ENCODE peak calls at places on chromosomes 5 and 9, in seven cellular contexts. G is HepG2, M is HCT116, K is H1, D is K562, Z is NT2/D1, L is GM12878. U is an unnamed sample.

GRCh38 chr9:123002754-123003153 is 30.7 kb upstream of the GPR21 start:
- DNase-seq in L (no peak), K (no peak), Z (no peak), M (no peak), G (no peak), D (no peak), U (no peak)

GRCh38 chr9:104608336-104608735 is 2.9 kb upstream of the OR13C2 start:
- DNase-seq in Z (no peak), K (no peak), M (no peak), G (no peak), L (no peak), D (no peak), U (no peak)

GRCh38 chr5:158832096-158832495 is 267.6 kb downstream of the EBF1 start:
- DNase-seq in M (no peak), K (no peak), Z (no peak), L (no peak), D (no peak), G (no peak), U (no peak)

GRCh38 chr5:52598954-52599353 is 188.8 kb upstream of the ITGA1 start:
- DNase-seq in Z (no peak), G (no peak), D (no peak), K (no peak), M (no peak), L (no peak), U (no peak)

GRCh38 chr9:22580788-22581187 is 134.2 kb downstream of the DMRTA1 start:
- DNase-seq in G (no peak), Z (no peak), M (no peak), L (no peak), D (no peak), K (no peak), U (no peak)

GRCh38 chr9:17116400-17116837 is 18.4 kb upstream of the CNTLN start:
- DNase-seq in D (no peak), Z (peak), K (no peak), G (peak), L (no peak), M (peak), U (peak)

GRCh38 chr5:123508441-123508840 is 3.5 kb upstream of the CSNK1G3 start:
- DNase-seq in G (no peak), M (no peak), L (no peak), K (no peak), Z (no peak), D (no peak), U (no peak)

GRCh38 chr5:36177715-36178556 is 26.0 kb downstream of the SKP2 start:
- DNase-seq in K (no peak), D (peak), L (no peak), M (peak), G (peak), Z (no peak), U (peak)

GRCh38 chr5:27038476-27038875 is at the start of gene CDH9:
- DNase-seq in D (no peak), K (no peak), Z (no peak), G (no peak), M (no peak), L (no peak), U (no peak)

GRCh38 chr5:178796165-178796945 is 63.4 kb upstream of the ZNF354B start:
- DNase-seq in G (no peak), K (no peak), Z (no peak), M (no peak), L (no peak), D (no peak), U (no peak)

GRCh38 chr9:97788763-97789663 is 64.0 kb upstream of the FOXE1 start:
- DNase-seq in L (no peak), G (peak), D (no peak), M (no peak), Z (no peak), K (no peak), U (no peak)

GRCh38 chr5:154278172-154278571 is 87.6 kb downstream of the GALNT10 start:
- DNase-seq in K (no peak), Z (no peak), L (no peak), D (no peak), M (no peak), G (no peak), U (no peak)

GRCh38 chr5:1032011-1032410 is 23.4 kb downstream of the NKD2 start:
- DNase-seq in G (no peak), L (no peak), M (no peak), D (no peak), Z (no peak), K (no peak), U (peak)

GRCh38 chr5:170315154-170315553 is 17.6 kb upstream of the LCP2 start:
- DNase-seq in Z (no peak), D (no peak), M (no peak), L (no peak), K (no peak), G (no peak), U (no peak)

GRCh38 chr9:121827251-121827967 is 176.0 kb downstream of the DAB2IP start:
- DNase-seq in G (no peak), K (no peak), D (no peak), Z (no peak), M (no peak), L (no peak), U (no peak)

GRCh38 chr9:4293293-4293931 is 6.5 kb downstream of the GLIS3 start:
- DNase-seq in Z (no peak), G (no peak), L (no peak), D (no peak), K (no peak), M (peak), U (no peak)

GRCh38 chr5:176738851-176739250 is 71.5 kb upstream of the UNC5A start:
- DNase-seq in Z (no peak), L (no peak), G (no peak), K (no peak), M (no peak), D (no peak), U (peak)

GRCh38 chr9:27086818-27087680 is 22.0 kb upstream of the TEK start:
- DNase-seq in L (no peak), G (no peak), M (no peak), Z (no peak), D (no peak), K (no peak), U (no peak)

GRCh38 chr5:67047180-67047579 is 149.4 kb downstream of the CD180 start:
- DNase-seq in D (no peak), L (no peak), Z (no peak), K (no peak), M (no peak), G (no peak), U (peak)

GRCh38 chr5:23208959-23209431 is 298.4 kb upstream of the PRDM9 start:
- DNase-seq in M (no peak), Z (peak), K (peak), D (peak), L (peak), G (peak), U (peak)

GRCh38 chr5:41925555-41925946 is 470 bp downstream of the FBXO4 start:
- DNase-seq in G (peak), M (no peak), Z (no peak), K (no peak), L (no peak), D (peak), U (no peak)

GRCh38 chr5:3249401-3249800 is 346.2 kb upstream of the IRX1 start:
- DNase-seq in K (no peak), Z (no peak), L (no peak), G (peak), D (no peak), M (no peak), U (no peak)

GRCh38 chr5:1507016-1507375 is 16.8 kb downstream of the LPCAT1 start:
- DNase-seq in Z (no peak), L (no peak), K (no peak), G (no peak), D (no peak), M (no peak), U (no peak)

GRCh38 chr9:32524558-32525461 is 1.2 kb downstream of the RIGI start:
- DNase-seq in M (no peak), Z (no peak), G (peak), L (peak), D (no peak), K (no peak), U (no peak)

GRCh38 chr5:176889321-176890280 is 9.5 kb downstream of the HK3 start:
- DNase-seq in K (no peak), L (no peak), Z (no peak), M (no peak), G (no peak), D (no peak), U (peak)

GRCh38 chr5:34410411-34411139 is 245.6 kb upstream of the RAI14 start:
- DNase-seq in D (no peak), G (no peak), K (peak), Z (no peak), M (no peak), L (no peak), U (no peak)

GRCh38 chr9:134936021-134936761 is 18.5 kb upstream of the FCN1 start:
- DNase-seq in Z (no peak), K (no peak), M (no peak), G (no peak), L (no peak), D (peak), U (no peak)

GRCh38 chr9:37035472-37036236 is 1.6 kb upstream of the PAX5 start:
- DNase-seq in M (no peak), D (no peak), G (no peak), L (no peak), K (no peak), Z (no peak), U (peak)

GRCh38 chr9:121537283-121537682 is 37.6 kb upstream of the GGTA1 start:
- DNase-seq in M (no peak), K (no peak), Z (no peak), L (no peak), D (no peak), G (no peak), U (no peak)

GRCh38 chr5:163383754-163384153 is 53.6 kb upstream of the CCNG1 start:
- DNase-seq in Z (no peak), D (no peak), L (no peak), K (no peak), M (no peak), G (no peak), U (no peak)

GRCh38 chr5:122019936-122020590 is 58.0 kb downstream of the LOX start:
- DNase-seq in G (no peak), K (no peak), D (no peak), L (no peak), Z (no peak), M (no peak), U (no peak)

GRCh38 chr5:118614701-118615475 is 373.5 kb downstream of the DTWD2 start:
- DNase-seq in L (no peak), K (no peak), M (no peak), G (no peak), Z (no peak), D (no peak), U (no peak)

GRCh38 chr9:99778308-99778707 is 43.4 kb upstream of the NR4A3 start:
- DNase-seq in G (no peak), D (no peak), Z (no peak), M (peak), K (no peak), L (no peak), U (no peak)

GRCh38 chr5:96275051-96275450 is 158.0 kb downstream of the PCSK1 start:
- DNase-seq in M (no peak), K (no peak), L (no peak), G (no peak), Z (no peak), D (no peak), U (no peak)

GRCh38 chr5:166062092-166062491 is 2229.4 kb upstream of the WWC1 start:
- DNase-seq in M (no peak), L (no peak), Z (no peak), G (no peak), K (no peak), D (no peak), U (no peak)

GRCh38 chr9:111944467-111944866 is 47.9 kb downstream of the UGCG start:
- DNase-seq in M (no peak), L (no peak), K (no peak), D (no peak), Z (no peak), G (no peak), U (no peak)

GRCh38 chr9:85586684-85587083 is 155.1 kb downstream of the AGTPBP1 start:
- DNase-seq in L (no peak), D (no peak), K (no peak), G (peak), Z (no peak), M (no peak), U (no peak)

GRCh38 chr9:81632599-81632998 is 56.7 kb downstream of the TLE1 start:
- DNase-seq in M (no peak), K (no peak), G (no peak), L (no peak), Z (no peak), D (no peak), U (no peak)

GRCh38 chr5:157130933-157131332 is 11.7 kb downstream of the MED7 start:
- DNase-seq in Z (no peak), K (no peak), G (no peak), M (no peak), L (no peak), D (peak), U (peak)
- TF ChIP-seq YY1 in Z (no peak), K (no peak), G (no peak), M (no peak), L (no peak), D (no peak), U (no peak)

GRCh38 chr9:133499130-133499891 is 20.4 kb upstream of the SLC2A6 start:
- DNase-seq in K (no peak), D (no peak), L (no peak), G (peak), M (no peak), Z (no peak), U (no peak)
- TF ChIP-seq YY1 in K (no peak), D (no peak), L (no peak), G (no peak), M (no peak), Z (no peak), U (no peak)

GRCh38 chr5:107380654-107381053 is 290.1 kb downstream of the EFNA5 start:
- DNase-seq in K (no peak), G (no peak), L (no peak), D (no peak), Z (no peak), M (no peak), U (no peak)

GRCh38 chr5:107385701-107386100 is 285.0 kb downstream of the EFNA5 start:
- DNase-seq in D (no peak), L (no peak), M (no peak), Z (no peak), K (no peak), G (no peak), U (no peak)

GRCh38 chr5:107384256-107384655 is 286.5 kb downstream of the EFNA5 start:
- DNase-seq in L (no peak), Z (no peak), M (no peak), K (no peak), G (no peak), D (no peak), U (no peak)

GRCh38 chr5:107381189-107381856 is 289.4 kb downstream of the EFNA5 start:
- DNase-seq in M (peak), L (no peak), Z (no peak), D (no peak), G (peak), K (no peak), U (no peak)

GRCh38 chr5:107383414-107383813 is 287.3 kb downstream of the EFNA5 start:
- DNase-seq in M (no peak), D (no peak), K (no peak), Z (no peak), L (no peak), G (no peak), U (no peak)
- TF ChIP-seq YY1 in M (no peak), D (no peak), K (no peak), Z (no peak), L (no peak), G (no peak), U (no peak)

GRCh38 chr9:116275418-116276295 is 122.1 kb downstream of the PAPPA start:
- DNase-seq in D (no peak), Z (no peak), M (no peak), G (no peak), K (no peak), L (no peak), U (no peak)
- TF ChIP-seq YY1 in D (no peak), Z (no peak), M (no peak), G (no peak), K (no peak), L (no peak), U (no peak)

GRCh38 chr5:81091199-81091598 is 131.0 kb downstream of the RASGRF2 start:
- DNase-seq in K (no peak), D (no peak), Z (no peak), G (no peak), M (no peak), L (no peak), U (no peak)
- TF ChIP-seq YY1 in K (no peak), D (no peak), Z (no peak), G (no peak), M (no peak), L (no peak), U (no peak)

DNA sequence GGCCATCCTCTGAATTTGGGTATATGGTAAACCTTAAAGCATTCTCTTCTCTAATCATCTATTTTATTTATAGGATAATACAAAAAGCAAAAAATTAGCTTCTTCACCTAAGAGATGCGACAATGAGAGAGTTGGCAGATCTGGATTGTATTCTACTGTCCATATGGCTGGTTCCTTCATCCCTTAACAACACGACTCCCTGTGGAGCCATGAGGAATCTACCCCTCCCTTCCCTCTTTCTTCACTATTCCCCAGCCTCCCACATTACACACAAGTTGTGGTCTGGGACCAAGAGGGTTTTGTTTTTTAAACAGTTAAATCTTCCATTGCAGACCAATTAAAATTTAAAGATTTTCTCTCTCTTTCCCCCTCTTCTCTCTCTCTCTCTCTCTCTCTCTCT is 294.7 kb downstream of the SLIT3 start:
- DNase-seq in L (no peak), Z (no peak), G (no peak), D (no peak), M (no peak), K (no peak), U (no peak)
- TF ChIP-seq YY1 in L (no peak), Z (no peak), G (no peak), D (no peak), M (no peak), K (no peak), U (no peak)

DNA sequence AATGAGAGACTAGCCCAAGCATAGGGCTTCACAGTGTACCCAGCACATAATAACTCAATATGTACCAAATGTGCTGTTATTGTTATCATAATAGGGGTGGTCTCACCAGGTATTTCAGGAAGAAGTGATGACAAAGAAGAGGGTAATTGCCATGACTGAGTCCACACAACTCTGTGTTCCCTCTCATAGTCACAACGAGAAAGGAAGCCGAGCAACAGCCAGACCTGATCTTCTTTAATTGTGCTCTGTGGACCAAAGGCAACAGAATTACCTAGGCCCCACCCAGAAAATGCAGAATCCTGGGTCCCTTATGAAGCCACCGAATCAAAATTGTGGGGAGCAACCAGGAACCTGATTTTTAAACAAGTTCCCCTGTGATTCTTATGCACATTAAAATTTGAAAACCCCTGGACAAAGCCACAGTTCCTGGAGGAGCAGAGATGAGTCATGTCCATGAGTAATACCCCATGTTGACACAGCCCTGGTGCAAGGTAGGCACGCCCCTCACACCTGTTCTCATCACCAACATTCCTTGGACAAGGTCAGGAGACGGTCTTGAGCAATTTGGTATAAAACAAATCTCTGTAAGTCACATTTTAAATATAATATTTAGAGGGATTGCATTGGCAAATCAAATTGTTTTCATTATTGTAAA is 5.2 kb downstream of the FGF1 start:
- DNase-seq in K (no peak), M (peak), Z (no peak), L (no peak), D (no peak), G (peak), U (no peak)
- TF ChIP-seq YY1 in K (no peak), M (no peak), Z (no peak), L (no peak), D (no peak), G (no peak), U (no peak)

U was measured in SK-N-SH.